ENCODE peak calls at places on chromosomes 6 and 20, in nine cellular contexts. C is astrocyte, M is heart right ventricle, N is psoas muscle, P is HCT116, W is cardiac muscle cell, Q is sigmoid colon, D is small intestine, E is ovary. H is an unnamed sample. For H3K27me3 and H3K9me3, the result is how much of the 10 kb centered on the place peaks cover.

GRCh38 chr6:142361765-142362540 is 60.1 kb downstream of the ADGRG6 start:
- DNase-seq in C (peak), M (no peak), N (no peak), P (no peak), W (peak), Q (no peak), D (no peak), E (no peak), H (peak)

GRCh38 chr6:93678841-93679454 is 259.6 kb upstream of the EPHA7 start:
- DNase-seq in C (no peak), M (no peak), N (no peak), P (no peak), W (peak), Q (no peak), D (no peak), E (no peak), H (no peak)

GRCh38 chr20:21396921-21397340 is 395 bp downstream of the NKX2-4 start:
- DNase-seq in C (no peak), M (no peak), N (peak), P (no peak), W (no peak), Q (no peak), D (no peak), E (no peak), H (peak)

GRCh38 chr6:127343753-127344659 is 597 bp upstream of the ECHDC1 start:
- DNase-seq in C (peak), M (no peak), N (no peak), P (no peak), W (peak), Q (no peak), D (peak), E (no peak), H (peak)

GRCh38 chr6:47168176-47168575 is 126.0 kb upstream of the ADGRF1 start:
- DNase-seq in C (peak), M (peak), N (peak), P (peak), W (peak), Q (no peak), D (no peak), E (no peak), H (peak)

GRCh38 chr6:144482142-144482541 is 197.0 kb downstream of the UTRN start:
- DNase-seq in C (peak), M (peak), N (peak), P (peak), W (peak), Q (peak), D (peak), E (peak), H (peak)

GRCh38 chr6:168601101-168601500 is 160.1 kb downstream of the SMOC2 start:
- DNase-seq in C (no peak), M (no peak), N (no peak), P (no peak), W (no peak), Q (peak), D (no peak), E (no peak), H (no peak)

GRCh38 chr6:131381052-131381451 is 192.0 kb upstream of the ARG1 start:
- DNase-seq in C (no peak), M (no peak), N (no peak), P (no peak), W (no peak), Q (no peak), D (no peak), E (no peak), H (no peak)

GRCh38 chr6:130075879-130076278 is 57.5 kb downstream of the L3MBTL3 start:
- DNase-seq in C (peak), M (no peak), N (no peak), P (no peak), W (no peak), Q (no peak), D (no peak), E (no peak), H (peak)

GRCh38 chr6:29376003-29376402 is 912 bp upstream of the OR12D3 start:
- DNase-seq in C (no peak), M (no peak), N (no peak), P (peak), W (peak), Q (no peak), D (no peak), E (no peak), H (peak)

GRCh38 chr6:4778086-4778485 is 1.9 kb downstream of the CDYL start:
- DNase-seq in C (no peak), M (no peak), N (no peak), P (no peak), W (no peak), Q (no peak), D (no peak), E (no peak), H (no peak)

GRCh38 chr20:431012-431904 is 23.2 kb downstream of the RBCK1 start:
- DNase-seq in C (peak), M (peak), N (peak), P (peak), W (peak), Q (no peak), D (peak), E (no peak), H (peak)

GRCh38 chr6:151388997-151389639 is 2.2 kb downstream of the ZBTB2 start:
- DNase-seq in C (no peak), M (no peak), N (no peak), P (no peak), W (no peak), Q (no peak), D (no peak), E (no peak), H (no peak)

GRCh38 chr6:157314705-157315321 is 8.5 kb downstream of the TMEM242 start:
- DNase-seq in C (peak), M (no peak), N (no peak), P (peak), W (peak), Q (no peak), D (peak), E (no peak), H (peak)

GRCh38 chr6:219641-220198 is 72.6 kb upstream of the DUSP22 start:
- DNase-seq in C (peak), M (peak), N (peak), P (no peak), W (peak), Q (peak), D (no peak), E (no peak), H (peak)

GRCh38 chr20:31815408-31816188 is 3.6 kb upstream of the MYLK2 start:
- DNase-seq in C (no peak), M (no peak), N (no peak), P (no peak), W (peak), Q (no peak), D (no peak), E (no peak), H (peak)

GRCh38 chr20:53349730-53350129 is 243.9 kb downstream of the ZNF217 start:
- DNase-seq in C (no peak), M (no peak), N (no peak), P (no peak), W (no peak), Q (no peak), D (no peak), E (no peak), H (no peak)

GRCh38 chr6:81750660-81751387 is 1.7 kb downstream of the TENT5A start:
- DNase-seq in C (no peak), M (no peak), N (no peak), P (no peak), W (no peak), Q (no peak), D (peak), E (no peak), H (peak)

GRCh38 chr6:136290406-136291010 is 862 bp upstream of the BCLAF1 start:
- DNase-seq in C (peak), M (peak), N (peak), P (peak), W (peak), Q (peak), D (peak), E (peak), H (peak)

GRCh38 chr6:157271911-157272310 is 51.4 kb downstream of the TMEM242 start:
- DNase-seq in C (no peak), M (no peak), N (no peak), P (no peak), W (no peak), Q (no peak), D (no peak), E (no peak), H (no peak)

GRCh38 chr6:37314803-37315515 is 38.8 kb upstream of the RNF8 start:
- DNase-seq in C (peak), M (no peak), N (peak), P (peak), W (peak), Q (no peak), D (peak), E (peak), H (peak)

GRCh38 chr6:132401941-132402275 is 633 bp upstream of the MOXD1 start:
- DNase-seq in C (no peak), M (no peak), N (no peak), P (no peak), W (no peak), Q (no peak), D (no peak), E (no peak), H (no peak)

GRCh38 chr6:166955121-166955864 is 1.1 kb downstream of the RNASET2 start:
- DNase-seq in C (no peak), M (peak), N (peak), P (no peak), W (no peak), Q (peak), D (peak), E (no peak), H (no peak)

GRCh38 chr6:33834401-33835392 is 30.9 kb upstream of the MLN start:
- DNase-seq in C (no peak), M (no peak), N (peak), P (no peak), W (no peak), Q (no peak), D (no peak), E (no peak), H (no peak)

GRCh38 chr6:41171908-41172307 is 9.0 kb upstream of the TREM2 start:
- DNase-seq in C (no peak), M (no peak), N (no peak), P (no peak), W (no peak), Q (no peak), D (no peak), E (no peak), H (no peak)

GRCh38 chr6:36734486-36735060 is 36.9 kb downstream of the RAB44 start:
- DNase-seq in C (no peak), M (no peak), N (no peak), P (no peak), W (no peak), Q (no peak), D (no peak), E (no peak), H (no peak)

GRCh38 chr6:57265755-57266221 is 43.7 kb upstream of the RAB23 start:
- DNase-seq in C (peak), M (no peak), N (no peak), P (no peak), W (peak), Q (no peak), D (no peak), E (no peak), H (peak)

GRCh38 chr6:137813308-137813707 is 53.8 kb upstream of the TNFAIP3 start:
- DNase-seq in C (no peak), M (no peak), N (no peak), P (no peak), W (no peak), Q (no peak), D (no peak), E (no peak), H (no peak)

GRCh38 chr6:38192011-38192410 is 372.5 kb downstream of the ZFAND3 start:
- DNase-seq in C (no peak), M (no peak), N (no peak), P (no peak), W (no peak), Q (no peak), D (no peak), E (no peak), H (no peak)

GRCh38 chr6:3654436-3654835 is 97.1 kb downstream of the PXDC1 start:
- DNase-seq in C (no peak), M (no peak), N (no peak), P (no peak), W (no peak), Q (no peak), D (no peak), E (no peak), H (no peak)

GRCh38 chr6:13794184-13794583 is 20.2 kb downstream of the MCUR1 start:
- DNase-seq in C (peak), M (no peak), N (no peak), P (no peak), W (peak), Q (no peak), D (no peak), E (no peak), H (peak)

GRCh38 chr6:41939848-41940758 is 1.5 kb downstream of the CCND3 start:
- DNase-seq in C (peak), M (peak), N (no peak), P (no peak), W (peak), Q (peak), D (peak), E (peak), H (peak)

GRCh38 chr20:38165089-38165965 is at the start of gene TGM2:
- DNase-seq in C (no peak), M (peak), N (peak), P (no peak), W (peak), Q (peak), D (peak), E (peak), H (peak)
- H3K27me3 ChIP-seq in C (under half), M (under half), N (under half), P (under half), W (under half), Q (under half), D (under half), E (under half), H (under half)

GRCh38 chr6:139888691-139889122 is 514.3 kb upstream of the CITED2 start:
- DNase-seq in C (peak), M (no peak), N (no peak), P (no peak), W (peak), Q (no peak), D (no peak), E (no peak), H (no peak)
- H3K4me3 ChIP-seq in C (no peak), M (no peak), N (no peak), P (no peak), W (no peak), Q (no peak), D (no peak), E (no peak), H (no peak)

GRCh38 chr6:14896475-14896874 is 349.4 kb upstream of the JARID2 start:
- DNase-seq in C (no peak), M (no peak), N (no peak), P (no peak), W (no peak), Q (no peak), D (no peak), E (no peak), H (no peak)

GRCh38 chr6:14889698-14890593 is 355.9 kb upstream of the JARID2 start:
- DNase-seq in C (no peak), M (no peak), N (no peak), P (no peak), W (no peak), Q (no peak), D (peak), E (no peak), H (no peak)

GRCh38 chr6:14889172-14889571 is 356.7 kb upstream of the JARID2 start:
- DNase-seq in C (no peak), M (no peak), N (no peak), P (no peak), W (peak), Q (no peak), D (peak), E (no peak), H (no peak)

GRCh38 chr6:14897836-14898235 is 348.0 kb upstream of the JARID2 start:
- DNase-seq in C (no peak), M (no peak), N (no peak), P (no peak), W (no peak), Q (no peak), D (no peak), E (no peak), H (no peak)

GRCh38 chr6:14894105-14894504 is 351.8 kb upstream of the JARID2 start:
- DNase-seq in C (no peak), M (no peak), N (no peak), P (no peak), W (no peak), Q (no peak), D (no peak), E (no peak), H (no peak)
- H3K9me3 ChIP-seq in C (under half), M (under half), N (under half), P (under half), W (under half), Q (under half), D (under half), E (under half), H (under half)

GRCh38 chr20:24492698-24493097 is 23.3 kb downstream of the SYNDIG1 start:
- DNase-seq in C (no peak), M (no peak), N (no peak), P (no peak), W (no peak), Q (no peak), D (no peak), E (no peak), H (no peak)
- H3K27me3 ChIP-seq in C (under half), M (under half), N (under half), P (under half), W (under half), Q (under half), D (under half), E (under half), H (under half)

GRCh38 chr20:46002008-46002407 is 6.7 kb upstream of the MMP9 start:
- DNase-seq in C (no peak), M (no peak), N (no peak), P (no peak), W (no peak), Q (peak), D (no peak), E (no peak), H (no peak)

GRCh38 chr20:45999908-46000570 is 8.7 kb upstream of the MMP9 start:
- DNase-seq in C (no peak), M (no peak), N (no peak), P (no peak), W (no peak), Q (peak), D (no peak), E (no peak), H (no peak)

GRCh38 chr20:46001498-46001897 is 7.2 kb upstream of the MMP9 start:
- DNase-seq in C (no peak), M (no peak), N (no peak), P (no peak), W (no peak), Q (peak), D (no peak), E (no peak), H (no peak)

GRCh38 chr20:45998761-45999160 is 9.9 kb upstream of the MMP9 start:
- DNase-seq in C (no peak), M (no peak), N (no peak), P (no peak), W (no peak), Q (peak), D (no peak), E (no peak), H (no peak)

DNA sequence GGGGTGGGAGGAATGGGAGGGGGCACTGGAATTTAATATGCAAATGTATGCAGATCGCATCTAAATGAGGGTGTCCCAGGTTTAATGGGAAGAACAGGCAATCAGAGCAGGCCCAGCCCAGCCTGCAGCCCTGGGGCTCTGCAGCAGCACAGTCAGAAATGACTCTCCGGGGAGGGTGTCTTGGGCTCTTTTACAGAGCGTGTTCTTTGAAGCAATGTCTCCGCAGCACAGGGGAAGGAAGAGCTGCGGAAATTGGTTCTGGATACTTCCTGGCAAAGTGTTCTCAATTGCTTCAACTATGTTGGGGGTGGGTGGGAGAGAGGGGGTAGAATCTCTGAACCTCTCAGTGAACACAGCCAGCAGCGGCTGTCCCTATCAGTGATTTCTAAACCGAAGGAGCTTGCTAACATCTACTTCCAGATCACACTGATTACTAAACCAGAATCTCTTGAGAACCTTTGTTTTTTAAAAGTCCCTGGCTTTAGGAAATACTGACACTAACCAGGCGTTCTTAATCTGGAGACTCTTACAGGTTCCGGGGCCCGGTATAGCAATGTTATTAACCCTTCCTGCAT is 8.1 kb upstream of the MMP9 start:
- DNase-seq in C (no peak), M (no peak), N (no peak), P (no peak), W (no peak), Q (peak), D (no peak), E (no peak), H (peak)
- H3K4me3 ChIP-seq in C (no peak), M (no peak), N (no peak), P (no peak), W (no peak), Q (no peak), D (no peak), E (no peak), H (no peak)

GRCh38 chr20:29742699-29743100 is 1514.8 kb upstream of the DEFB115 start:
- DNase-seq in C (no peak), M (no peak), N (no peak), P (no peak), W (no peak), Q (no peak), D (no peak), E (no peak), H (no peak)

GRCh38 chr20:29741594-29741893 is 1515.9 kb upstream of the DEFB115 start:
- DNase-seq in C (no peak), M (no peak), N (no peak), P (no peak), W (no peak), Q (no peak), D (no peak), E (no peak), H (no peak)

GRCh38 chr20:29740951-29741593 is 1516.4 kb upstream of the DEFB115 start:
- DNase-seq in C (no peak), M (no peak), N (no peak), P (no peak), W (no peak), Q (no peak), D (no peak), E (no peak), H (no peak)

GRCh38 chr20:29743101-29743931 is 1514.1 kb upstream of the DEFB115 start:
- DNase-seq in C (no peak), M (no peak), N (no peak), P (no peak), W (no peak), Q (no peak), D (no peak), E (no peak), H (no peak)

GRCh38 chr20:29741894-29742698 is 1515.4 kb upstream of the DEFB115 start:
- DNase-seq in C (no peak), M (no peak), N (no peak), P (no peak), W (no peak), Q (no peak), D (no peak), E (no peak), H (no peak)
- H3K9me3 ChIP-seq in C (under half), M (under half), N (under half), P (under half), W (under half), Q (under half), D (under half), E (under half), H (under half)

DNA sequence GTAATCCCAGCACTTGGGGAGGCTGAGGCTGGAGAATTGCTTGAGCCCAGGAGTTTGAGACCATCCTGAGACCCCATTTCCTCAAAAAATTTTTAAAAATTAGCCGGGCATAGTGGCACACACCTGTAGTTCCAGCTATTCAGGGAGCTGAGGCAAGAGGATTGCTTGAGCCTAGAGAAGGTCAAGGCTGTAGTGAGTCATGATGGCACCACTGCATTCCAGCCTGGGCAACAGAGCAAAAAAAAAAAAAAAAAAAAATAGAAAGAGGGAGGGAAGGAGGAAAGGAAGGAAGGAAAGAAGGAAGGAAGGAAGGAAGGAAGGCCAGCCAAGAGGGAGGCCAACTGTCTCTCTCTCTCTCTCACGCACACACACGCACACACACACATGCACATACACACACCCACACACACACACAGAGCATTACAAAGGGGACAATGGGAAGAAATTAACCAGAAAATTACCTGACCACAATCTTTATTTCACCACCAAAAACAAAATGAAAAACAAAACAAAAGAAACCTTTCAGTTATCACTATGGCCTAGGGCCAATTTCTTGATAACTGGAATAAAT is 50.5 kb upstream of the COL9A1 start:
- DNase-seq in C (no peak), M (no peak), N (no peak), P (no peak), W (no peak), Q (no peak), D (no peak), E (no peak), H (no peak)
- H3K27me3 ChIP-seq in C (under half), M (under half), N (under half), P (under half), W (under half), Q (under half), D (under half), E (under half), H (under half)

GRCh38 chr20:3751284-3751663 is 16.3 kb downstream of the ADISSP start:
- DNase-seq in C (no peak), M (no peak), N (no peak), P (no peak), W (no peak), Q (peak), D (no peak), E (no peak), H (no peak)
- H3K4me3 ChIP-seq in C (no peak), M (no peak), N (peak), P (no peak), W (peak), Q (peak), D (peak), E (no peak), H (no peak)